ENCODE peak calls at places on chromosomes 4 and X, in eight cellular contexts. One of them, this sample, is unnamed.

GRCh38 chr4:28436191-28437080 is 1575.8 kb downstream of the STIM2 start:
- DNase-seq in adrenal gland: no peak
- DNase-seq in GM06990: no peak
- DNase-seq in suprapubic skin: no peak
- DNase-seq in IMR-90: peak
- DNase-seq in brain microvascular endothelial cell: no peak
- DNase-seq in keratinocyte: peak
- DNase-seq in esophagus squamous epithelium: no peak
- DNase-seq in this sample: no peak

GRCh38 chrX:48938721-48939416 is 18.5 kb downstream of the OTUD5 start:
- DNase-seq in IMR-90: no peak
- DNase-seq in suprapubic skin: no peak
- DNase-seq in keratinocyte: no peak
- DNase-seq in GM06990: peak
- DNase-seq in brain microvascular endothelial cell: no peak
- DNase-seq in adrenal gland: no peak
- DNase-seq in esophagus squamous epithelium: no peak
- DNase-seq in this sample: no peak

GRCh38 chr4:44002368-44002767 is 446.2 kb downstream of the KCTD8 start:
- DNase-seq in GM06990: no peak
- DNase-seq in adrenal gland: no peak
- DNase-seq in esophagus squamous epithelium: no peak
- DNase-seq in IMR-90: no peak
- DNase-seq in suprapubic skin: no peak
- DNase-seq in brain microvascular endothelial cell: no peak
- DNase-seq in keratinocyte: no peak
- DNase-seq in this sample: no peak

GRCh38 chr4:25687763-25688162 is 32.1 kb downstream of the SLC34A2 start:
- DNase-seq in suprapubic skin: no peak
- DNase-seq in adrenal gland: no peak
- DNase-seq in IMR-90: no peak
- DNase-seq in esophagus squamous epithelium: no peak
- DNase-seq in brain microvascular endothelial cell: no peak
- DNase-seq in keratinocyte: no peak
- DNase-seq in GM06990: no peak
- DNase-seq in this sample: no peak

GRCh38 chr4:66034671-66035070 is 364.4 kb upstream of the EPHA5 start:
- DNase-seq in GM06990: no peak
- DNase-seq in IMR-90: no peak
- DNase-seq in adrenal gland: no peak
- DNase-seq in suprapubic skin: no peak
- DNase-seq in keratinocyte: no peak
- DNase-seq in brain microvascular endothelial cell: no peak
- DNase-seq in esophagus squamous epithelium: no peak
- DNase-seq in this sample: no peak

GRCh38 chr4:103008875-103009729 is 10.4 kb downstream of the SLC9B1 start:
- DNase-seq in brain microvascular endothelial cell: peak
- DNase-seq in suprapubic skin: no peak
- DNase-seq in GM06990: peak
- DNase-seq in IMR-90: peak
- DNase-seq in adrenal gland: no peak
- DNase-seq in esophagus squamous epithelium: no peak
- DNase-seq in keratinocyte: no peak
- DNase-seq in this sample: no peak

GRCh38 chrX:19867411-19867732 is 20.0 kb downstream of the SH3KBP1 start:
- DNase-seq in esophagus squamous epithelium: no peak
- DNase-seq in suprapubic skin: no peak
- DNase-seq in GM06990: no peak
- DNase-seq in brain microvascular endothelial cell: no peak
- DNase-seq in adrenal gland: no peak
- DNase-seq in IMR-90: peak
- DNase-seq in keratinocyte: no peak
- DNase-seq in this sample: no peak

GRCh38 chr4:1235381-1236102 is 13.4 kb downstream of the CTBP1 start:
- DNase-seq in esophagus squamous epithelium: no peak
- DNase-seq in GM06990: no peak
- DNase-seq in adrenal gland: peak
- DNase-seq in brain microvascular endothelial cell: no peak
- DNase-seq in suprapubic skin: peak
- DNase-seq in keratinocyte: no peak
- DNase-seq in IMR-90: no peak
- DNase-seq in this sample: peak

GRCh38 chr4:88441696-88442095 is 15.2 kb upstream of the HERC5 start:
- DNase-seq in suprapubic skin: no peak
- DNase-seq in esophagus squamous epithelium: no peak
- DNase-seq in IMR-90: no peak
- DNase-seq in adrenal gland: no peak
- DNase-seq in brain microvascular endothelial cell: no peak
- DNase-seq in GM06990: no peak
- DNase-seq in keratinocyte: no peak
- DNase-seq in this sample: no peak

GRCh38 chr4:116599859-116600258 is 485.5 kb downstream of the TRAM1L1 start:
- DNase-seq in adrenal gland: no peak
- DNase-seq in brain microvascular endothelial cell: no peak
- DNase-seq in keratinocyte: no peak
- DNase-seq in GM06990: no peak
- DNase-seq in IMR-90: no peak
- DNase-seq in esophagus squamous epithelium: no peak
- DNase-seq in suprapubic skin: no peak
- DNase-seq in this sample: no peak

GRCh38 chr4:26741491-26741871 is 119.2 kb upstream of the STIM2 start:
- DNase-seq in suprapubic skin: no peak
- DNase-seq in GM06990: no peak
- DNase-seq in brain microvascular endothelial cell: no peak
- DNase-seq in keratinocyte: no peak
- DNase-seq in esophagus squamous epithelium: no peak
- DNase-seq in adrenal gland: peak
- DNase-seq in IMR-90: no peak
- DNase-seq in this sample: no peak

GRCh38 chr4:175440776-175441175 is 371.3 kb downstream of the GPM6A start:
- DNase-seq in IMR-90: no peak
- DNase-seq in GM06990: no peak
- DNase-seq in suprapubic skin: no peak
- DNase-seq in keratinocyte: no peak
- DNase-seq in brain microvascular endothelial cell: no peak
- DNase-seq in esophagus squamous epithelium: no peak
- DNase-seq in adrenal gland: no peak
- DNase-seq in this sample: no peak

GRCh38 chr4:76830612-76831474 is 67.1 kb downstream of the SOWAHB start:
- DNase-seq in GM06990: no peak
- DNase-seq in suprapubic skin: no peak
- DNase-seq in adrenal gland: peak
- DNase-seq in esophagus squamous epithelium: no peak
- DNase-seq in brain microvascular endothelial cell: peak
- DNase-seq in IMR-90: peak
- DNase-seq in keratinocyte: no peak
- DNase-seq in this sample: no peak

GRCh38 chr4:7799306-7799705 is 140.4 kb downstream of the AFAP1 start:
- DNase-seq in GM06990: no peak
- DNase-seq in suprapubic skin: peak
- DNase-seq in esophagus squamous epithelium: no peak
- DNase-seq in adrenal gland: no peak
- DNase-seq in keratinocyte: no peak
- DNase-seq in brain microvascular endothelial cell: no peak
- DNase-seq in IMR-90: no peak
- DNase-seq in this sample: no peak

GRCh38 chr4:187840814-187841213 is 154.8 kb upstream of the ZFP42 start:
- DNase-seq in keratinocyte: no peak
- DNase-seq in esophagus squamous epithelium: no peak
- DNase-seq in brain microvascular endothelial cell: peak
- DNase-seq in GM06990: no peak
- DNase-seq in IMR-90: peak
- DNase-seq in suprapubic skin: no peak
- DNase-seq in adrenal gland: no peak
- DNase-seq in this sample: no peak

GRCh38 chrX:72073614-72074013 is 58.1 kb downstream of the RTL5 start:
- DNase-seq in keratinocyte: no peak
- DNase-seq in suprapubic skin: no peak
- DNase-seq in GM06990: no peak
- DNase-seq in esophagus squamous epithelium: no peak
- DNase-seq in IMR-90: no peak
- DNase-seq in brain microvascular endothelial cell: no peak
- DNase-seq in adrenal gland: no peak
- DNase-seq in this sample: no peak

GRCh38 chr4:125321709-125322362 is 7.1 kb downstream of the FAT4 start:
- DNase-seq in adrenal gland: no peak
- DNase-seq in IMR-90: peak
- DNase-seq in keratinocyte: peak
- DNase-seq in GM06990: no peak
- DNase-seq in brain microvascular endothelial cell: peak
- DNase-seq in suprapubic skin: no peak
- DNase-seq in esophagus squamous epithelium: no peak
- DNase-seq in this sample: no peak

GRCh38 chr4:152176627-152177214 is 359.2 kb downstream of the FBXW7 start:
- DNase-seq in GM06990: no peak
- DNase-seq in brain microvascular endothelial cell: no peak
- DNase-seq in keratinocyte: no peak
- DNase-seq in adrenal gland: no peak
- DNase-seq in suprapubic skin: no peak
- DNase-seq in esophagus squamous epithelium: no peak
- DNase-seq in IMR-90: no peak
- DNase-seq in this sample: no peak

GRCh38 chr4:152036626-152037025 is 275.8 kb upstream of the GATB start:
- DNase-seq in brain microvascular endothelial cell: no peak
- DNase-seq in suprapubic skin: no peak
- DNase-seq in adrenal gland: peak
- DNase-seq in IMR-90: peak
- DNase-seq in esophagus squamous epithelium: no peak
- DNase-seq in GM06990: no peak
- DNase-seq in keratinocyte: no peak
- DNase-seq in this sample: no peak

GRCh38 chrX:97843200-97843811 is 959.6 kb downstream of the RPA4 start:
- DNase-seq in IMR-90: no peak
- DNase-seq in esophagus squamous epithelium: no peak
- DNase-seq in brain microvascular endothelial cell: no peak
- DNase-seq in keratinocyte: no peak
- DNase-seq in adrenal gland: no peak
- DNase-seq in GM06990: no peak
- DNase-seq in suprapubic skin: no peak
- DNase-seq in this sample: no peak

GRCh38 chrX:67524950-67525691 is 18.7 kb upstream of the AR start:
- DNase-seq in keratinocyte: no peak
- DNase-seq in suprapubic skin: no peak
- DNase-seq in IMR-90: no peak
- DNase-seq in GM06990: no peak
- DNase-seq in brain microvascular endothelial cell: no peak
- DNase-seq in adrenal gland: no peak
- DNase-seq in esophagus squamous epithelium: no peak
- DNase-seq in this sample: no peak

GRCh38 chrX:140762061-140762460 is 52.5 kb downstream of the LINC00632 start:
- DNase-seq in esophagus squamous epithelium: no peak
- DNase-seq in adrenal gland: peak
- DNase-seq in brain microvascular endothelial cell: peak
- DNase-seq in suprapubic skin: no peak
- DNase-seq in IMR-90: peak
- DNase-seq in keratinocyte: peak
- DNase-seq in GM06990: no peak
- DNase-seq in this sample: no peak

GRCh38 chr4:151806511-151806927 is 45.7 kb upstream of the GATB start:
- DNase-seq in GM06990: no peak
- DNase-seq in esophagus squamous epithelium: no peak
- DNase-seq in brain microvascular endothelial cell: peak
- DNase-seq in keratinocyte: no peak
- DNase-seq in suprapubic skin: no peak
- DNase-seq in IMR-90: peak
- DNase-seq in adrenal gland: peak
- DNase-seq in this sample: no peak

DNA sequence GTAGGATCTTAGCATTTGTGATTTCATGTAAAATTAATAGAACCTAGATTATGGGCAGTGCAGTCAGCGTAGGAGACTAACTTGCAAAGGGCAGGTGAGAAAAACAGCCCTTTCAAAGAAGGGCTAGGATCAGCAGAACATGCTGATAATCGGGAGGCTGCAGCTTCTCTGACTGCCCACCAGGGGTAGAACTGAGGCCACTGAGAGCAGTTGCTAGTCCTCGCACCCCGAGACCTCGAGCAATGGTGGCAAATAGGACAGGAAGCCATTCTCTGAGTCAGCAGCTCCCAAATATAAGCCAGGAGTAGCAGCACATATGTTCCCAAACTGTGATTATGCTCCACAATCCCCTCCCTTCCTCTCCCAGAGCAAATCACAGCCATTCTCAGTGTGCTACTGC is 186.4 kb downstream of the MSL3 start:
- DNase-seq in keratinocyte: no peak
- DNase-seq in brain microvascular endothelial cell: peak
- DNase-seq in IMR-90: peak
- DNase-seq in esophagus squamous epithelium: no peak
- DNase-seq in suprapubic skin: no peak
- DNase-seq in adrenal gland: no peak
- DNase-seq in GM06990: no peak
- DNase-seq in this sample: no peak
- TF ChIP-seq CTCF in keratinocyte: peak
- TF ChIP-seq CTCF in brain microvascular endothelial cell: peak
- TF ChIP-seq CTCF in IMR-90: peak
- TF ChIP-seq CTCF in esophagus squamous epithelium: no peak
- TF ChIP-seq CTCF in suprapubic skin: no peak
- TF ChIP-seq CTCF in adrenal gland: no peak
- TF ChIP-seq CTCF in GM06990: peak
- TF ChIP-seq CTCF in this sample: no peak

GRCh38 chrX:82384401-82384800 is 1123.7 kb upstream of the POU3F4 start:
- DNase-seq in keratinocyte: no peak
- DNase-seq in suprapubic skin: no peak
- DNase-seq in adrenal gland: no peak
- DNase-seq in GM06990: no peak
- DNase-seq in brain microvascular endothelial cell: no peak
- DNase-seq in esophagus squamous epithelium: no peak
- DNase-seq in IMR-90: no peak
- DNase-seq in this sample: no peak
- TF ChIP-seq CTCF in keratinocyte: no peak
- TF ChIP-seq CTCF in suprapubic skin: no peak
- TF ChIP-seq CTCF in adrenal gland: no peak
- TF ChIP-seq CTCF in GM06990: no peak
- TF ChIP-seq CTCF in brain microvascular endothelial cell: no peak
- TF ChIP-seq CTCF in esophagus squamous epithelium: no peak
- TF ChIP-seq CTCF in IMR-90: no peak
- TF ChIP-seq CTCF in this sample: no peak

DNA sequence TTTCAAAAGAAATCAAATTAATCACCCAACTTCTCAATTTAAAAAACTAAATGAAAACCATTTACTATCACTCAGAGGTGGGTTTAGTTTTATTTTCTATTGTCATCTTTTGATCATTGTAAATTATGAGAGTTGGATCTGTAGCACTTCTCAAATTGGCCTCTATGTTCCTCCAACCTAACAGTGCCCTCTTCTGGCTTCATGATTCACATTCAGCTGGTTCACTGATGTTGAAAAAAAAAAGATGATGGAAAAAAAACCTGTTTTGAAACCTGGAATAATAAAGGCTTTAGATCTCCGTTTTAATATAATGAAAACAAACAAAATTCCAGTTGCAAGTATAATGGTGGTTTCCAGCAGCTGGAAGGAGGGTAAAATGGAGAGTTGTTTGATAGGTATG is 2.4 kb upstream of the NBDY start:
- DNase-seq in GM06990: no peak
- DNase-seq in esophagus squamous epithelium: no peak
- DNase-seq in suprapubic skin: no peak
- DNase-seq in adrenal gland: no peak
- DNase-seq in IMR-90: peak
- DNase-seq in brain microvascular endothelial cell: peak
- DNase-seq in keratinocyte: no peak
- DNase-seq in this sample: no peak
- TF ChIP-seq CTCF in GM06990: peak
- TF ChIP-seq CTCF in esophagus squamous epithelium: peak
- TF ChIP-seq CTCF in suprapubic skin: peak
- TF ChIP-seq CTCF in adrenal gland: peak
- TF ChIP-seq CTCF in IMR-90: peak
- TF ChIP-seq CTCF in brain microvascular endothelial cell: peak
- TF ChIP-seq CTCF in keratinocyte: peak
- TF ChIP-seq CTCF in this sample: peak

GRCh38 chrX:136572030-136572429 is 40.0 kb downstream of the VGLL1 start:
- DNase-seq in adrenal gland: no peak
- DNase-seq in brain microvascular endothelial cell: no peak
- DNase-seq in keratinocyte: no peak
- DNase-seq in GM06990: no peak
- DNase-seq in IMR-90: no peak
- DNase-seq in suprapubic skin: no peak
- DNase-seq in esophagus squamous epithelium: no peak
- DNase-seq in this sample: no peak
- TF ChIP-seq CTCF in adrenal gland: no peak
- TF ChIP-seq CTCF in brain microvascular endothelial cell: no peak
- TF ChIP-seq CTCF in keratinocyte: no peak
- TF ChIP-seq CTCF in GM06990: peak
- TF ChIP-seq CTCF in IMR-90: no peak
- TF ChIP-seq CTCF in suprapubic skin: no peak
- TF ChIP-seq CTCF in esophagus squamous epithelium: no peak
- TF ChIP-seq CTCF in this sample: no peak